ENCODE peak calls at places on chromosomes 11 and 22, in nine cellular contexts. C, I, Z, W, G, H, O, K and E are unnamed samples.

GRCh38 chr11:124669193-124669592 is 4.3 kb downstream of the SIAE start:
- DNase-seq in C (peak), I (peak), Z (peak), W (peak), G (peak), H (peak), O (peak), K (no peak), E (peak)

GRCh38 chr11:132588366-132588765 is 943.9 kb downstream of the OPCML start:
- DNase-seq in C (no peak), I (no peak), Z (no peak), W (no peak), G (no peak), H (no peak), O (no peak), K (no peak), E (no peak)

GRCh38 chr11:8826901-8827560 is 84.0 kb upstream of the AKIP1 start:
- DNase-seq in C (no peak), I (no peak), Z (no peak), W (peak), G (no peak), H (no peak), O (no peak), K (no peak), E (peak)

GRCh38 chr22:37994982-37995381 is 10.6 kb upstream of the SOX10 start:
- DNase-seq in C (no peak), I (no peak), Z (no peak), W (no peak), G (no peak), H (no peak), O (no peak), K (no peak), E (no peak)

GRCh38 chr11:11155962-11156815 is 196.9 kb downstream of the CSNK2A3 start:
- DNase-seq in C (peak), I (peak), Z (peak), W (no peak), G (peak), H (no peak), O (no peak), K (no peak), E (peak)

GRCh38 chr11:93784935-93785360 is 866 bp downstream of the MED17 start:
- DNase-seq in C (peak), I (peak), Z (no peak), W (no peak), G (peak), H (no peak), O (no peak), K (no peak), E (peak)

GRCh38 chr11:45739866-45740265 is 65.1 kb upstream of the SLC35C1 start:
- DNase-seq in C (no peak), I (no peak), Z (peak), W (no peak), G (no peak), H (no peak), O (no peak), K (no peak), E (no peak)

GRCh38 chr11:125499563-125499962 is 3.5 kb upstream of the FEZ1 start:
- DNase-seq in C (no peak), I (no peak), Z (no peak), W (no peak), G (no peak), H (no peak), O (no peak), K (no peak), E (no peak)

GRCh38 chr11:117071344-117071787 is 26.9 kb downstream of the SIK3 start:
- DNase-seq in C (no peak), I (no peak), Z (peak), W (no peak), G (no peak), H (peak), O (no peak), K (no peak), E (peak)

GRCh38 chr22:20214853-20215252 is 53.3 kb downstream of the RTN4R start:
- DNase-seq in C (no peak), I (no peak), Z (no peak), W (no peak), G (no peak), H (no peak), O (no peak), K (no peak), E (no peak)

GRCh38 chr22:49972163-49973017 is 11.8 kb downstream of the PIM3 start:
- DNase-seq in C (peak), I (peak), Z (no peak), W (no peak), G (no peak), H (no peak), O (no peak), K (no peak), E (no peak)

GRCh38 chr11:71251761-71252433 is 480 bp downstream of the SHANK2 start:
- DNase-seq in C (peak), I (peak), Z (peak), W (no peak), G (no peak), H (no peak), O (no peak), K (no peak), E (peak)
- TF ChIP-seq CTCF in C (no peak), I (peak), Z (peak), W (no peak), G (peak), H (peak), O (peak), K (no peak), E (peak)

GRCh38 chr22:41488596-41489385 is 19.9 kb downstream of the ACO2 start:
- DNase-seq in C (no peak), I (no peak), Z (no peak), W (no peak), G (no peak), H (no peak), O (no peak), K (no peak), E (no peak)

GRCh38 chr22:41488076-41488475 is 19.2 kb downstream of the ACO2 start:
- DNase-seq in C (no peak), I (no peak), Z (no peak), W (no peak), G (no peak), H (no peak), O (no peak), K (no peak), E (no peak)

GRCh38 chr22:41491379-41492100 is 22.6 kb downstream of the ACO2 start:
- DNase-seq in C (no peak), I (no peak), Z (no peak), W (peak), G (no peak), H (no peak), O (no peak), K (no peak), E (no peak)

GRCh38 chr22:41485033-41485432 is 16.1 kb downstream of the ACO2 start:
- DNase-seq in C (no peak), I (no peak), Z (no peak), W (no peak), G (no peak), H (no peak), O (no peak), K (no peak), E (no peak)

DNA sequence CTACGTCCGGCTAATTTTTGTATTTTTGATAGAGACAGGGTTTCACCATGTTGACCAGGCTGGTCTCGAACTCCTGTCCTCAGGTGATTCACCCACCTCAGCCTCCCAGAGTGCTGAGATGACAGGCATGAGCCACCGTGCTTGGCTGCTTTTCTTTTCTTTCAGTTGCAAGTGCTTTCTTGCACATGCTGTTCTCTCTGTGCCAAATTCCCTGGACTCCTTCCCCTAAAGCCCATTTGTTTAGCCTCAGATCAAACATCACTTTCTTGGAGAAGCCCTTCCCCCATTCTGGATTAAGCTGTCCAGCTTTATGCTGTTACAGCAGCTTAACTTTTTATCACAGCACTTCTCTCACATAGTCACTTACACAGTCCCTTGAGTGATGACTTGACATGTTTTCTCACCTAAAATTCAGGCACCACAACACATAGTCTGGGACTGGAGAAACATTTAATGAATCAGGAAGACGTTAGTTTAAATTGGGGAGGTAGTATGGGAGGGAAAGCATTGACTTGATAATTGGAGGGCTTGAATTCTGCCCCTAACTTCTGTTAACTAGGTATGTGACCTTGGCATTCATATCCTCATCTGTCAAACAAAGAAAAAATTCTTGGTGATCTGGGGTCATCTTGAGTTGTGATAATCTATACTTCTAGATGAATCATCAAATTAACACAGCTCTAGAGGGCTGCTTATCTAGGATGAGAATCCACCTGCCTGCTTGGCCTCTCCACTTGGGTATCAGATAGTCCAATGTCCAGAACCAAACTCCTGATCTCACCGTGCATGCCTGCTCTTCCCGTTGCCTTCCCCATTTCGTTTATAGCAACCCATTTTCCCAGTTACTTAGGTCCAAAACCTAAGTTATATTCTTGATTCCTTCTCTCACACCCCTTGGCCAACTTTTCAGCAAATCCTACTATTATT is 18.4 kb downstream of the ACO2 start:
- DNase-seq in C (no peak), I (no peak), Z (no peak), W (no peak), G (no peak), H (no peak), O (no peak), K (no peak), E (no peak)
- TF ChIP-seq REST in C (no peak), I (no peak), Z (no peak), W (no peak), G (no peak), H (no peak), O (no peak), K (no peak), E (no peak)

GRCh38 chr22:35575116-35575748 is 34.6 kb downstream of the RASD2 start:
- DNase-seq in C (peak), I (peak), Z (no peak), W (no peak), G (no peak), H (no peak), O (no peak), K (no peak), E (no peak)
- TF ChIP-seq CTCF in C (no peak), I (no peak), Z (no peak), W (no peak), G (no peak), H (no peak), O (no peak), K (no peak), E (no peak)

GRCh38 chr11:121540627-121541026 is 87.9 kb upstream of the SORL1-AS1 start:
- DNase-seq in C (no peak), I (no peak), Z (no peak), W (no peak), G (no peak), H (no peak), O (no peak), K (peak), E (no peak)
- TF ChIP-seq REST in C (no peak), I (no peak), Z (no peak), W (no peak), G (no peak), H (no peak), O (no peak), K (no peak), E (no peak)

DNA sequence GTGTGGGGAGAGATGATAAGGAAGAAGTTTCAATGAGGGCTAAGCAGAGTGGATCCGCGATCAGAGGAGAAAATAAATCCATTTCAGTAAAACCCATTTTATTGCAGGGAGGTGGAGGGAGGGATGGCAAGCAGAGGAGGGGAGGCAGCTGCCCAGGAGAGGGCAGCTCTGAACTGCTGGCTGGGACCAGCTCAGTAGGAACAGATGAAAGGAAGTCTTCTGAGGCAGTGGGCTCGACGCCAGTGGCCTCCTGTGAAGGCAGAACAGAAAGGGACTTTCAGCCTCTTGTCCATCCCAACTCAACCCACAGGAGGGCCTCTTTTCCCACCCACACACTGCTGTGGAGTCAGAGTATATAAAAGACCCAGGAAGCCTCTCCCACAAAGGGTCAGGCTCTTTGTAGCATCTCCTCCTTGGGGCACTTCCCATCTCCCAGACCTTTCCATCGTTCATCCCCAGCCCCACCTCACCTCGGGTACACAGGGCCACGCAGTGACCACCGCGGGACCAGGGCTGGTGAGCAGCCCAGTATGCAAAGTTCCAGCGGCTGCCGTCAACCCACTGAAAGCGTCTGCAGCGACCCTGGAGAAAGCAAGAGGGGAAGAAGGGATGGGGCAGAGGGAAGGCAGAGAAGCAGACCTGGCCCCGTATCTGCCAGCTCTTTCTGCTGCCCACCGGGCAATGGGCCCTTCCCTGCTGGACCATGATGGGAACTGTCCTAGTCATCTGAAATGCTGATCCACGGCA is 3.0 kb downstream of the PRG2 start:
- DNase-seq in C (no peak), I (no peak), Z (peak), W (peak), G (no peak), H (no peak), O (no peak), K (no peak), E (no peak)
- TF ChIP-seq CTCF in C (no peak), I (peak), Z (no peak), W (no peak), G (no peak), H (peak), O (no peak), K (no peak), E (peak)